ENCODE peak calls at places on chromosomes 2 and 18, in eight cellular contexts. One of them, this sample, is unnamed.

GRCh38 chr2:220144411-220144810 is 517.0 kb downstream of the SLC4A3 start:
- DNase-seq in MCF 10A: peak
- DNase-seq in HAP-1: no peak
- DNase-seq in RCC 7860: no peak
- DNase-seq in right atrium auricular region: no peak
- DNase-seq in SK-N-DZ: no peak
- DNase-seq in SW 1271: no peak
- DNase-seq in naive B cell: no peak
- DNase-seq in this sample: peak

GRCh38 chr2:1990151-1990589 is 245.9 kb upstream of the PXDN start:
- DNase-seq in RCC 7860: no peak
- DNase-seq in SK-N-DZ: no peak
- DNase-seq in MCF 10A: no peak
- DNase-seq in SW 1271: no peak
- DNase-seq in HAP-1: no peak
- DNase-seq in right atrium auricular region: no peak
- DNase-seq in naive B cell: no peak
- DNase-seq in this sample: no peak

GRCh38 chr18:48037481-48038271 is 107.2 kb upstream of the SMAD2 start:
- DNase-seq in SK-N-DZ: no peak
- DNase-seq in MCF 10A: peak
- DNase-seq in naive B cell: no peak
- DNase-seq in RCC 7860: no peak
- DNase-seq in SW 1271: peak
- DNase-seq in right atrium auricular region: no peak
- DNase-seq in HAP-1: no peak
- DNase-seq in this sample: no peak

GRCh38 chr2:5125017-5125730 is 567.0 kb upstream of the SOX11 start:
- DNase-seq in MCF 10A: no peak
- DNase-seq in HAP-1: no peak
- DNase-seq in right atrium auricular region: no peak
- DNase-seq in naive B cell: no peak
- DNase-seq in SW 1271: no peak
- DNase-seq in SK-N-DZ: no peak
- DNase-seq in RCC 7860: no peak
- DNase-seq in this sample: no peak

GRCh38 chr18:24063121-24063731 is 48.7 kb downstream of the TTC39C start:
- DNase-seq in SW 1271: no peak
- DNase-seq in naive B cell: no peak
- DNase-seq in right atrium auricular region: no peak
- DNase-seq in RCC 7860: peak
- DNase-seq in HAP-1: no peak
- DNase-seq in MCF 10A: peak
- DNase-seq in SK-N-DZ: no peak
- DNase-seq in this sample: peak

GRCh38 chr2:12619975-12620374 is 96.8 kb upstream of the TRIB2 start:
- DNase-seq in MCF 10A: peak
- DNase-seq in SK-N-DZ: no peak
- DNase-seq in SW 1271: no peak
- DNase-seq in HAP-1: no peak
- DNase-seq in naive B cell: no peak
- DNase-seq in RCC 7860: peak
- DNase-seq in right atrium auricular region: no peak
- DNase-seq in this sample: peak

GRCh38 chr18:49878567-49878966 is 65.2 kb upstream of the ACAA2 start:
- DNase-seq in naive B cell: no peak
- DNase-seq in SW 1271: no peak
- DNase-seq in MCF 10A: no peak
- DNase-seq in HAP-1: no peak
- DNase-seq in SK-N-DZ: no peak
- DNase-seq in right atrium auricular region: no peak
- DNase-seq in RCC 7860: no peak
- DNase-seq in this sample: no peak

GRCh38 chr2:185187421-185187820 is 551.2 kb upstream of the FSIP2 start:
- DNase-seq in HAP-1: no peak
- DNase-seq in MCF 10A: peak
- DNase-seq in right atrium auricular region: no peak
- DNase-seq in naive B cell: no peak
- DNase-seq in SW 1271: no peak
- DNase-seq in SK-N-DZ: no peak
- DNase-seq in RCC 7860: peak
- DNase-seq in this sample: no peak

GRCh38 chr2:68317971-68318685 is 1.6 kb downstream of the CNRIP1 start:
- DNase-seq in HAP-1: no peak
- DNase-seq in SW 1271: no peak
- DNase-seq in SK-N-DZ: peak
- DNase-seq in RCC 7860: no peak
- DNase-seq in right atrium auricular region: no peak
- DNase-seq in naive B cell: no peak
- DNase-seq in MCF 10A: no peak
- DNase-seq in this sample: peak

GRCh38 chr2:226791056-226791486 is 8.5 kb downstream of the IRS1 start:
- DNase-seq in SK-N-DZ: peak
- DNase-seq in HAP-1: no peak
- DNase-seq in right atrium auricular region: peak
- DNase-seq in naive B cell: no peak
- DNase-seq in MCF 10A: peak
- DNase-seq in RCC 7860: no peak
- DNase-seq in SW 1271: peak
- DNase-seq in this sample: peak

GRCh38 chr18:25029802-25030201 is 322.2 kb downstream of the ZNF521 start:
- DNase-seq in RCC 7860: no peak
- DNase-seq in SW 1271: no peak
- DNase-seq in right atrium auricular region: no peak
- DNase-seq in SK-N-DZ: no peak
- DNase-seq in HAP-1: no peak
- DNase-seq in naive B cell: no peak
- DNase-seq in MCF 10A: no peak
- DNase-seq in this sample: no peak

GRCh38 chr18:12314586-12315305 is 6.7 kb downstream of the TUBB6 start:
- DNase-seq in SW 1271: no peak
- DNase-seq in right atrium auricular region: no peak
- DNase-seq in HAP-1: no peak
- DNase-seq in MCF 10A: no peak
- DNase-seq in SK-N-DZ: no peak
- DNase-seq in naive B cell: no peak
- DNase-seq in RCC 7860: no peak
- DNase-seq in this sample: no peak

GRCh38 chr2:225693259-225693658 is 293.7 kb downstream of the NYAP2 start:
- DNase-seq in RCC 7860: no peak
- DNase-seq in naive B cell: no peak
- DNase-seq in SK-N-DZ: no peak
- DNase-seq in MCF 10A: no peak
- DNase-seq in SW 1271: no peak
- DNase-seq in right atrium auricular region: no peak
- DNase-seq in HAP-1: no peak
- DNase-seq in this sample: no peak

GRCh38 chr18:79896746-79897145 is 54.7 kb downstream of the SLC66A2 start:
- DNase-seq in MCF 10A: no peak
- DNase-seq in RCC 7860: no peak
- DNase-seq in naive B cell: no peak
- DNase-seq in right atrium auricular region: no peak
- DNase-seq in SK-N-DZ: no peak
- DNase-seq in HAP-1: no peak
- DNase-seq in SW 1271: no peak
- DNase-seq in this sample: no peak

GRCh38 chr2:127067620-127068350 is 39.2 kb downstream of the BIN1 start:
- DNase-seq in MCF 10A: peak
- DNase-seq in RCC 7860: peak
- DNase-seq in HAP-1: peak
- DNase-seq in SW 1271: peak
- DNase-seq in naive B cell: peak
- DNase-seq in SK-N-DZ: peak
- DNase-seq in right atrium auricular region: peak
- DNase-seq in this sample: peak

GRCh38 chr18:29154758-29155725 is 978.1 kb upstream of the CDH2 start:
- DNase-seq in SK-N-DZ: no peak
- DNase-seq in MCF 10A: peak
- DNase-seq in naive B cell: no peak
- DNase-seq in RCC 7860: peak
- DNase-seq in SW 1271: peak
- DNase-seq in right atrium auricular region: no peak
- DNase-seq in HAP-1: no peak
- DNase-seq in this sample: peak

GRCh38 chr2:33746401-33746800 is 147.3 kb upstream of the FAM98A start:
- DNase-seq in SW 1271: no peak
- DNase-seq in SK-N-DZ: no peak
- DNase-seq in HAP-1: no peak
- DNase-seq in MCF 10A: no peak
- DNase-seq in naive B cell: no peak
- DNase-seq in RCC 7860: no peak
- DNase-seq in right atrium auricular region: no peak
- DNase-seq in this sample: no peak

GRCh38 chr2:34738691-34739090 is 1139.6 kb upstream of the FAM98A start:
- DNase-seq in MCF 10A: no peak
- DNase-seq in RCC 7860: no peak
- DNase-seq in HAP-1: no peak
- DNase-seq in SW 1271: no peak
- DNase-seq in SK-N-DZ: no peak
- DNase-seq in right atrium auricular region: no peak
- DNase-seq in naive B cell: no peak
- DNase-seq in this sample: no peak

GRCh38 chr2:142536964-142537363 is 340.5 kb upstream of the KYNU start:
- DNase-seq in MCF 10A: no peak
- DNase-seq in right atrium auricular region: no peak
- DNase-seq in RCC 7860: no peak
- DNase-seq in naive B cell: no peak
- DNase-seq in HAP-1: no peak
- DNase-seq in SW 1271: no peak
- DNase-seq in SK-N-DZ: no peak
- DNase-seq in this sample: peak

GRCh38 chr18:75203456-75204261 is 5.3 kb downstream of the PTGR3 start:
- DNase-seq in RCC 7860: no peak
- DNase-seq in naive B cell: no peak
- DNase-seq in HAP-1: no peak
- DNase-seq in SW 1271: no peak
- DNase-seq in MCF 10A: no peak
- DNase-seq in right atrium auricular region: no peak
- DNase-seq in SK-N-DZ: no peak
- DNase-seq in this sample: no peak

This sample was measured in fibroblast of lung.